ENCODE peak calls at places on chromosomes 12 and 14, in ten cellular contexts. One of them, this sample, is unnamed.

GRCh38 chr12:104204690-104205480 is 10.7 kb upstream of the TXNRD1 start:
- DNase-seq in NAMALWA: no peak
- DNase-seq in heart left ventricle: no peak
- DNase-seq in cerebellar cortex: no peak
- DNase-seq in tibial artery: no peak
- DNase-seq in activated CD4-positive, alpha-beta T cell treated with anti-CD3 and anti-CD28 coated beads, Interleukin-2, amount 50 U/mL, for 1 hour: no peak
- DNase-seq in amniotic stem cell: no peak
- DNase-seq in activated T-cell treated with anti-CD3 and anti-CD28 coated beads, Interleukin-2, amount 50 U/mL, for 72 hours: no peak
- DNase-seq in mesenchymal stem cell: no peak
- DNase-seq in fibroblast of mammary gland: no peak
- DNase-seq in this sample: no peak

GRCh38 chr12:81896771-81897170 is 137.6 kb upstream of the PPFIA2 start:
- DNase-seq in activated CD4-positive, alpha-beta T cell treated with anti-CD3 and anti-CD28 coated beads, Interleukin-2, amount 50 U/mL, for 1 hour: no peak
- DNase-seq in mesenchymal stem cell: peak
- DNase-seq in NAMALWA: peak
- DNase-seq in amniotic stem cell: no peak
- DNase-seq in activated T-cell treated with anti-CD3 and anti-CD28 coated beads, Interleukin-2, amount 50 U/mL, for 72 hours: peak
- DNase-seq in heart left ventricle: no peak
- DNase-seq in tibial artery: no peak
- DNase-seq in cerebellar cortex: no peak
- DNase-seq in fibroblast of mammary gland: peak
- DNase-seq in this sample: no peak

GRCh38 chr12:89238593-89238992 is 113.7 kb downstream of the DUSP6 start:
- DNase-seq in amniotic stem cell: no peak
- DNase-seq in cerebellar cortex: no peak
- DNase-seq in mesenchymal stem cell: no peak
- DNase-seq in NAMALWA: no peak
- DNase-seq in tibial artery: peak
- DNase-seq in activated T-cell treated with anti-CD3 and anti-CD28 coated beads, Interleukin-2, amount 50 U/mL, for 72 hours: no peak
- DNase-seq in fibroblast of mammary gland: no peak
- DNase-seq in activated CD4-positive, alpha-beta T cell treated with anti-CD3 and anti-CD28 coated beads, Interleukin-2, amount 50 U/mL, for 1 hour: no peak
- DNase-seq in heart left ventricle: peak
- DNase-seq in this sample: peak

GRCh38 chr12:96226801-96227348 is 32.7 kb downstream of the ELK3 start:
- DNase-seq in activated CD4-positive, alpha-beta T cell treated with anti-CD3 and anti-CD28 coated beads, Interleukin-2, amount 50 U/mL, for 1 hour: no peak
- DNase-seq in NAMALWA: no peak
- DNase-seq in cerebellar cortex: peak
- DNase-seq in fibroblast of mammary gland: no peak
- DNase-seq in tibial artery: no peak
- DNase-seq in activated T-cell treated with anti-CD3 and anti-CD28 coated beads, Interleukin-2, amount 50 U/mL, for 72 hours: no peak
- DNase-seq in mesenchymal stem cell: no peak
- DNase-seq in heart left ventricle: no peak
- DNase-seq in amniotic stem cell: no peak
- DNase-seq in this sample: no peak

GRCh38 chr14:52272375-52272774 is 4.9 kb downstream of the PTGDR start:
- DNase-seq in cerebellar cortex: peak
- DNase-seq in tibial artery: no peak
- DNase-seq in NAMALWA: peak
- DNase-seq in activated T-cell treated with anti-CD3 and anti-CD28 coated beads, Interleukin-2, amount 50 U/mL, for 72 hours: peak
- DNase-seq in amniotic stem cell: no peak
- DNase-seq in heart left ventricle: no peak
- DNase-seq in fibroblast of mammary gland: peak
- DNase-seq in mesenchymal stem cell: peak
- DNase-seq in activated CD4-positive, alpha-beta T cell treated with anti-CD3 and anti-CD28 coated beads, Interleukin-2, amount 50 U/mL, for 1 hour: no peak
- DNase-seq in this sample: no peak

GRCh38 chr12:132118876-132119275 is 25.2 kb downstream of the DDX51 start:
- DNase-seq in tibial artery: no peak
- DNase-seq in activated CD4-positive, alpha-beta T cell treated with anti-CD3 and anti-CD28 coated beads, Interleukin-2, amount 50 U/mL, for 1 hour: no peak
- DNase-seq in amniotic stem cell: no peak
- DNase-seq in mesenchymal stem cell: no peak
- DNase-seq in activated T-cell treated with anti-CD3 and anti-CD28 coated beads, Interleukin-2, amount 50 U/mL, for 72 hours: no peak
- DNase-seq in NAMALWA: no peak
- DNase-seq in heart left ventricle: no peak
- DNase-seq in cerebellar cortex: no peak
- DNase-seq in fibroblast of mammary gland: no peak
- DNase-seq in this sample: no peak

GRCh38 chr14:68104518-68104917 is 284.9 kb downstream of the RAD51B start:
- DNase-seq in fibroblast of mammary gland: peak
- DNase-seq in amniotic stem cell: peak
- DNase-seq in activated T-cell treated with anti-CD3 and anti-CD28 coated beads, Interleukin-2, amount 50 U/mL, for 72 hours: no peak
- DNase-seq in cerebellar cortex: peak
- DNase-seq in NAMALWA: no peak
- DNase-seq in mesenchymal stem cell: peak
- DNase-seq in tibial artery: no peak
- DNase-seq in heart left ventricle: no peak
- DNase-seq in activated CD4-positive, alpha-beta T cell treated with anti-CD3 and anti-CD28 coated beads, Interleukin-2, amount 50 U/mL, for 1 hour: no peak
- DNase-seq in this sample: no peak

GRCh38 chr12:53613821-53614220 is 12.4 kb downstream of the ATF7 start:
- DNase-seq in mesenchymal stem cell: no peak
- DNase-seq in fibroblast of mammary gland: peak
- DNase-seq in activated CD4-positive, alpha-beta T cell treated with anti-CD3 and anti-CD28 coated beads, Interleukin-2, amount 50 U/mL, for 1 hour: no peak
- DNase-seq in NAMALWA: no peak
- DNase-seq in activated T-cell treated with anti-CD3 and anti-CD28 coated beads, Interleukin-2, amount 50 U/mL, for 72 hours: no peak
- DNase-seq in cerebellar cortex: no peak
- DNase-seq in tibial artery: no peak
- DNase-seq in amniotic stem cell: no peak
- DNase-seq in heart left ventricle: no peak
- DNase-seq in this sample: no peak

GRCh38 chr12:67760586-67761275 is 112.2 kb downstream of the DYRK2 start:
- DNase-seq in amniotic stem cell: no peak
- DNase-seq in fibroblast of mammary gland: peak
- DNase-seq in NAMALWA: no peak
- DNase-seq in activated CD4-positive, alpha-beta T cell treated with anti-CD3 and anti-CD28 coated beads, Interleukin-2, amount 50 U/mL, for 1 hour: no peak
- DNase-seq in heart left ventricle: no peak
- DNase-seq in mesenchymal stem cell: peak
- DNase-seq in activated T-cell treated with anti-CD3 and anti-CD28 coated beads, Interleukin-2, amount 50 U/mL, for 72 hours: no peak
- DNase-seq in tibial artery: no peak
- DNase-seq in cerebellar cortex: no peak
- DNase-seq in this sample: no peak

GRCh38 chr14:90522585-90523191 is 125.9 kb downstream of the CALM1 start:
- DNase-seq in NAMALWA: no peak
- DNase-seq in fibroblast of mammary gland: peak
- DNase-seq in tibial artery: peak
- DNase-seq in activated CD4-positive, alpha-beta T cell treated with anti-CD3 and anti-CD28 coated beads, Interleukin-2, amount 50 U/mL, for 1 hour: no peak
- DNase-seq in heart left ventricle: no peak
- DNase-seq in activated T-cell treated with anti-CD3 and anti-CD28 coated beads, Interleukin-2, amount 50 U/mL, for 72 hours: no peak
- DNase-seq in cerebellar cortex: peak
- DNase-seq in amniotic stem cell: no peak
- DNase-seq in mesenchymal stem cell: no peak
- DNase-seq in this sample: peak

GRCh38 chr12:85280138-85280983 is at the start of gene ALX1:
- DNase-seq in tibial artery: no peak
- DNase-seq in heart left ventricle: peak
- DNase-seq in mesenchymal stem cell: peak
- DNase-seq in cerebellar cortex: peak
- DNase-seq in NAMALWA: no peak
- DNase-seq in fibroblast of mammary gland: peak
- DNase-seq in activated T-cell treated with anti-CD3 and anti-CD28 coated beads, Interleukin-2, amount 50 U/mL, for 72 hours: no peak
- DNase-seq in amniotic stem cell: peak
- DNase-seq in activated CD4-positive, alpha-beta T cell treated with anti-CD3 and anti-CD28 coated beads, Interleukin-2, amount 50 U/mL, for 1 hour: no peak
- DNase-seq in this sample: no peak

GRCh38 chr12:56188786-56189335 is 422 bp downstream of the SMARCC2 start:
- DNase-seq in mesenchymal stem cell: no peak
- DNase-seq in activated T-cell treated with anti-CD3 and anti-CD28 coated beads, Interleukin-2, amount 50 U/mL, for 72 hours: no peak
- DNase-seq in activated CD4-positive, alpha-beta T cell treated with anti-CD3 and anti-CD28 coated beads, Interleukin-2, amount 50 U/mL, for 1 hour: no peak
- DNase-seq in NAMALWA: peak
- DNase-seq in tibial artery: no peak
- DNase-seq in heart left ventricle: peak
- DNase-seq in fibroblast of mammary gland: no peak
- DNase-seq in amniotic stem cell: no peak
- DNase-seq in cerebellar cortex: no peak
- DNase-seq in this sample: no peak

GRCh38 chr14:36510078-36510799 is 9.8 kb downstream of the NKX2-1 start:
- DNase-seq in activated CD4-positive, alpha-beta T cell treated with anti-CD3 and anti-CD28 coated beads, Interleukin-2, amount 50 U/mL, for 1 hour: no peak
- DNase-seq in tibial artery: no peak
- DNase-seq in cerebellar cortex: no peak
- DNase-seq in heart left ventricle: no peak
- DNase-seq in fibroblast of mammary gland: no peak
- DNase-seq in activated T-cell treated with anti-CD3 and anti-CD28 coated beads, Interleukin-2, amount 50 U/mL, for 72 hours: no peak
- DNase-seq in amniotic stem cell: no peak
- DNase-seq in NAMALWA: no peak
- DNase-seq in mesenchymal stem cell: no peak
- DNase-seq in this sample: no peak

GRCh38 chr12:4978737-4979136 is 64.9 kb upstream of the KCNA5 start:
- DNase-seq in cerebellar cortex: peak
- DNase-seq in activated T-cell treated with anti-CD3 and anti-CD28 coated beads, Interleukin-2, amount 50 U/mL, for 72 hours: no peak
- DNase-seq in amniotic stem cell: no peak
- DNase-seq in activated CD4-positive, alpha-beta T cell treated with anti-CD3 and anti-CD28 coated beads, Interleukin-2, amount 50 U/mL, for 1 hour: no peak
- DNase-seq in heart left ventricle: peak
- DNase-seq in NAMALWA: no peak
- DNase-seq in fibroblast of mammary gland: no peak
- DNase-seq in mesenchymal stem cell: no peak
- DNase-seq in tibial artery: no peak
- DNase-seq in this sample: no peak

GRCh38 chr12:3135522-3136461 is 58.6 kb downstream of the TSPAN9 start:
- DNase-seq in NAMALWA: peak
- DNase-seq in heart left ventricle: no peak
- DNase-seq in amniotic stem cell: peak
- DNase-seq in activated T-cell treated with anti-CD3 and anti-CD28 coated beads, Interleukin-2, amount 50 U/mL, for 72 hours: peak
- DNase-seq in mesenchymal stem cell: peak
- DNase-seq in fibroblast of mammary gland: peak
- DNase-seq in activated CD4-positive, alpha-beta T cell treated with anti-CD3 and anti-CD28 coated beads, Interleukin-2, amount 50 U/mL, for 1 hour: peak
- DNase-seq in cerebellar cortex: peak
- DNase-seq in tibial artery: peak
- DNase-seq in this sample: peak

GRCh38 chr12:56336361-56337167 is 2.1 kb upstream of the IL23A start:
- DNase-seq in cerebellar cortex: no peak
- DNase-seq in NAMALWA: peak
- DNase-seq in amniotic stem cell: no peak
- DNase-seq in heart left ventricle: no peak
- DNase-seq in activated CD4-positive, alpha-beta T cell treated with anti-CD3 and anti-CD28 coated beads, Interleukin-2, amount 50 U/mL, for 1 hour: no peak
- DNase-seq in tibial artery: no peak
- DNase-seq in fibroblast of mammary gland: no peak
- DNase-seq in mesenchymal stem cell: no peak
- DNase-seq in activated T-cell treated with anti-CD3 and anti-CD28 coated beads, Interleukin-2, amount 50 U/mL, for 72 hours: no peak
- DNase-seq in this sample: no peak

GRCh38 chr12:552466-552865 is 92.7 kb downstream of the B4GALNT3 start:
- DNase-seq in fibroblast of mammary gland: no peak
- DNase-seq in mesenchymal stem cell: no peak
- DNase-seq in activated CD4-positive, alpha-beta T cell treated with anti-CD3 and anti-CD28 coated beads, Interleukin-2, amount 50 U/mL, for 1 hour: no peak
- DNase-seq in activated T-cell treated with anti-CD3 and anti-CD28 coated beads, Interleukin-2, amount 50 U/mL, for 72 hours: no peak
- DNase-seq in amniotic stem cell: no peak
- DNase-seq in NAMALWA: no peak
- DNase-seq in cerebellar cortex: no peak
- DNase-seq in heart left ventricle: peak
- DNase-seq in tibial artery: no peak
- DNase-seq in this sample: no peak

GRCh38 chr12:28202374-28203130 is 12.3 kb downstream of the CCDC91 start:
- DNase-seq in tibial artery: no peak
- DNase-seq in NAMALWA: no peak
- DNase-seq in activated T-cell treated with anti-CD3 and anti-CD28 coated beads, Interleukin-2, amount 50 U/mL, for 72 hours: no peak
- DNase-seq in activated CD4-positive, alpha-beta T cell treated with anti-CD3 and anti-CD28 coated beads, Interleukin-2, amount 50 U/mL, for 1 hour: no peak
- DNase-seq in mesenchymal stem cell: peak
- DNase-seq in amniotic stem cell: no peak
- DNase-seq in cerebellar cortex: no peak
- DNase-seq in fibroblast of mammary gland: no peak
- DNase-seq in heart left ventricle: no peak
- DNase-seq in this sample: no peak

GRCh38 chr14:79333198-79333546 is 878.1 kb downstream of the DIO2 start:
- DNase-seq in cerebellar cortex: no peak
- DNase-seq in activated T-cell treated with anti-CD3 and anti-CD28 coated beads, Interleukin-2, amount 50 U/mL, for 72 hours: no peak
- DNase-seq in tibial artery: no peak
- DNase-seq in activated CD4-positive, alpha-beta T cell treated with anti-CD3 and anti-CD28 coated beads, Interleukin-2, amount 50 U/mL, for 1 hour: no peak
- DNase-seq in mesenchymal stem cell: no peak
- DNase-seq in heart left ventricle: no peak
- DNase-seq in fibroblast of mammary gland: no peak
- DNase-seq in amniotic stem cell: no peak
- DNase-seq in NAMALWA: no peak
- DNase-seq in this sample: no peak

GRCh38 chr12:56153291-56154065 is 1.1 kb downstream of the MYL6B start:
- DNase-seq in fibroblast of mammary gland: no peak
- DNase-seq in amniotic stem cell: no peak
- DNase-seq in NAMALWA: no peak
- DNase-seq in activated CD4-positive, alpha-beta T cell treated with anti-CD3 and anti-CD28 coated beads, Interleukin-2, amount 50 U/mL, for 1 hour: no peak
- DNase-seq in cerebellar cortex: no peak
- DNase-seq in tibial artery: no peak
- DNase-seq in activated T-cell treated with anti-CD3 and anti-CD28 coated beads, Interleukin-2, amount 50 U/mL, for 72 hours: no peak
- DNase-seq in heart left ventricle: no peak
- DNase-seq in mesenchymal stem cell: no peak
- DNase-seq in this sample: no peak

This sample was measured in adrenal gland.